ENCODE peak calls at places on chromosomes 5 and 9, in nine cellular contexts. One of them, this sample, is unnamed.
A peak's percentile ranks its signal among the peaks of the same experiment; 100 is the strongest.

GRCh38 chr5:36414869-36415282 is 113.2 kb upstream of the RANBP3L start:
- DNase-seq in activated CD4-positive, alpha-beta T cell treated with anti-CD3 and anti-CD28 coated beads, Interleukin-2, amount 50 U/mL, for 24 hours: no peak
- DNase-seq in iris pigment epithelial cell: peak; percentile 58
- DNase-seq in foreskin fibroblast: no peak
- DNase-seq in caudate nucleus: no peak
- DNase-seq in type B pancreatic cell: no peak
- DNase-seq in AG09309: peak; percentile 35
- DNase-seq in sigmoid colon: no peak
- DNase-seq in activated T-cell treated with anti-CD3 and anti-CD28 coated beads for 24 hours: no peak
- DNase-seq in this sample: no peak

GRCh38 chr5:127878174-127878750 is 175.1 kb downstream of the CCDC192 start:
- DNase-seq in activated CD4-positive, alpha-beta T cell treated with anti-CD3 and anti-CD28 coated beads, Interleukin-2, amount 50 U/mL, for 24 hours: no peak
- DNase-seq in iris pigment epithelial cell: peak; percentile 67
- DNase-seq in foreskin fibroblast: no peak
- DNase-seq in caudate nucleus: no peak
- DNase-seq in type B pancreatic cell: no peak
- DNase-seq in AG09309: no peak
- DNase-seq in sigmoid colon: no peak
- DNase-seq in activated T-cell treated with anti-CD3 and anti-CD28 coated beads for 24 hours: no peak
- DNase-seq in this sample: no peak

GRCh38 chr9:127185931-127186781 is 63.7 kb upstream of the ANGPTL2 start:
- DNase-seq in activated CD4-positive, alpha-beta T cell treated with anti-CD3 and anti-CD28 coated beads, Interleukin-2, amount 50 U/mL, for 24 hours: no peak
- DNase-seq in iris pigment epithelial cell: peak; percentile 75
- DNase-seq in foreskin fibroblast: peak; percentile 94
- DNase-seq in caudate nucleus: peak; percentile 74
- DNase-seq in type B pancreatic cell: no peak
- DNase-seq in AG09309: peak; percentile 98
- DNase-seq in sigmoid colon: peak; percentile 95
- DNase-seq in activated T-cell treated with anti-CD3 and anti-CD28 coated beads for 24 hours: no peak
- DNase-seq in this sample: no peak

GRCh38 chr9:99040254-99040653 is 64.7 kb upstream of the TGFBR1 start:
- DNase-seq in activated CD4-positive, alpha-beta T cell treated with anti-CD3 and anti-CD28 coated beads, Interleukin-2, amount 50 U/mL, for 24 hours: no peak
- DNase-seq in iris pigment epithelial cell: no peak
- DNase-seq in foreskin fibroblast: no peak
- DNase-seq in caudate nucleus: no peak
- DNase-seq in type B pancreatic cell: no peak
- DNase-seq in AG09309: no peak
- DNase-seq in sigmoid colon: no peak
- DNase-seq in activated T-cell treated with anti-CD3 and anti-CD28 coated beads for 24 hours: no peak
- DNase-seq in this sample: no peak

GRCh38 chr9:4375424-4376195 is 75.7 kb upstream of the GLIS3 start:
- DNase-seq in activated CD4-positive, alpha-beta T cell treated with anti-CD3 and anti-CD28 coated beads, Interleukin-2, amount 50 U/mL, for 24 hours: no peak
- DNase-seq in iris pigment epithelial cell: peak; percentile 86
- DNase-seq in foreskin fibroblast: peak; percentile 66
- DNase-seq in caudate nucleus: no peak
- DNase-seq in type B pancreatic cell: no peak
- DNase-seq in AG09309: peak; percentile 87
- DNase-seq in sigmoid colon: no peak
- DNase-seq in activated T-cell treated with anti-CD3 and anti-CD28 coated beads for 24 hours: no peak
- DNase-seq in this sample: no peak

GRCh38 chr5:122874179-122874875 is 28.9 kb downstream of the SNX24 start:
- DNase-seq in activated CD4-positive, alpha-beta T cell treated with anti-CD3 and anti-CD28 coated beads, Interleukin-2, amount 50 U/mL, for 24 hours: no peak
- DNase-seq in iris pigment epithelial cell: peak; percentile 42
- DNase-seq in foreskin fibroblast: peak; percentile 25
- DNase-seq in caudate nucleus: no peak
- DNase-seq in type B pancreatic cell: no peak
- DNase-seq in AG09309: no peak
- DNase-seq in sigmoid colon: no peak
- DNase-seq in activated T-cell treated with anti-CD3 and anti-CD28 coated beads for 24 hours: no peak
- DNase-seq in this sample: no peak

GRCh38 chr9:130885422-130886375 is 10.9 kb downstream of the QRFP start:
- DNase-seq in activated CD4-positive, alpha-beta T cell treated with anti-CD3 and anti-CD28 coated beads, Interleukin-2, amount 50 U/mL, for 24 hours: no peak
- DNase-seq in iris pigment epithelial cell: no peak
- DNase-seq in foreskin fibroblast: no peak
- DNase-seq in caudate nucleus: no peak
- DNase-seq in type B pancreatic cell: no peak
- DNase-seq in AG09309: no peak
- DNase-seq in sigmoid colon: peak; percentile 84
- DNase-seq in activated T-cell treated with anti-CD3 and anti-CD28 coated beads for 24 hours: no peak
- DNase-seq in this sample: no peak

GRCh38 chr5:3351581-3352442 is 243.8 kb upstream of the IRX1 start:
- DNase-seq in activated CD4-positive, alpha-beta T cell treated with anti-CD3 and anti-CD28 coated beads, Interleukin-2, amount 50 U/mL, for 24 hours: no peak
- DNase-seq in iris pigment epithelial cell: no peak
- DNase-seq in foreskin fibroblast: no peak
- DNase-seq in caudate nucleus: no peak
- DNase-seq in type B pancreatic cell: peak; percentile 36
- DNase-seq in AG09309: no peak
- DNase-seq in sigmoid colon: peak; percentile 37
- DNase-seq in activated T-cell treated with anti-CD3 and anti-CD28 coated beads for 24 hours: no peak
- DNase-seq in this sample: peak; percentile 21

GRCh38 chr9:121736147-121736721 is 84.8 kb downstream of the DAB2IP start:
- DNase-seq in activated CD4-positive, alpha-beta T cell treated with anti-CD3 and anti-CD28 coated beads, Interleukin-2, amount 50 U/mL, for 24 hours: no peak
- DNase-seq in iris pigment epithelial cell: peak; percentile 15
- DNase-seq in foreskin fibroblast: no peak
- DNase-seq in caudate nucleus: no peak
- DNase-seq in type B pancreatic cell: no peak
- DNase-seq in AG09309: no peak
- DNase-seq in sigmoid colon: peak; percentile 91
- DNase-seq in activated T-cell treated with anti-CD3 and anti-CD28 coated beads for 24 hours: no peak
- DNase-seq in this sample: peak; percentile 50

GRCh38 chr9:1939926-1940368 is 75.2 kb upstream of the SMARCA2 start:
- DNase-seq in activated CD4-positive, alpha-beta T cell treated with anti-CD3 and anti-CD28 coated beads, Interleukin-2, amount 50 U/mL, for 24 hours: peak; percentile 30
- DNase-seq in iris pigment epithelial cell: peak; percentile 26
- DNase-seq in foreskin fibroblast: no peak
- DNase-seq in caudate nucleus: no peak
- DNase-seq in type B pancreatic cell: no peak
- DNase-seq in AG09309: no peak
- DNase-seq in sigmoid colon: no peak
- DNase-seq in activated T-cell treated with anti-CD3 and anti-CD28 coated beads for 24 hours: peak; percentile 28
- DNase-seq in this sample: no peak

GRCh38 chr9:19156805-19157204 is 29.5 kb upstream of the PLIN2 start:
- DNase-seq in activated CD4-positive, alpha-beta T cell treated with anti-CD3 and anti-CD28 coated beads, Interleukin-2, amount 50 U/mL, for 24 hours: no peak
- DNase-seq in iris pigment epithelial cell: no peak
- DNase-seq in foreskin fibroblast: no peak
- DNase-seq in caudate nucleus: no peak
- DNase-seq in type B pancreatic cell: no peak
- DNase-seq in AG09309: no peak
- DNase-seq in sigmoid colon: peak; percentile 68
- DNase-seq in activated T-cell treated with anti-CD3 and anti-CD28 coated beads for 24 hours: no peak
- DNase-seq in this sample: no peak

GRCh38 chr5:73121109-73121443 is 701 bp downstream of the TMEM171 start:
- DNase-seq in activated CD4-positive, alpha-beta T cell treated with anti-CD3 and anti-CD28 coated beads, Interleukin-2, amount 50 U/mL, for 24 hours: no peak
- DNase-seq in iris pigment epithelial cell: peak; percentile 43
- DNase-seq in foreskin fibroblast: no peak
- DNase-seq in caudate nucleus: no peak
- DNase-seq in type B pancreatic cell: no peak
- DNase-seq in AG09309: no peak
- DNase-seq in sigmoid colon: no peak
- DNase-seq in activated T-cell treated with anti-CD3 and anti-CD28 coated beads for 24 hours: no peak
- DNase-seq in this sample: no peak

GRCh38 chr9:14347408-14348224 is 33.7 kb upstream of the NFIB start:
- DNase-seq in activated CD4-positive, alpha-beta T cell treated with anti-CD3 and anti-CD28 coated beads, Interleukin-2, amount 50 U/mL, for 24 hours: no peak
- DNase-seq in iris pigment epithelial cell: peak; percentile 31
- DNase-seq in foreskin fibroblast: no peak
- DNase-seq in caudate nucleus: peak; percentile 21
- DNase-seq in type B pancreatic cell: no peak
- DNase-seq in AG09309: no peak
- DNase-seq in sigmoid colon: peak; percentile 77
- DNase-seq in activated T-cell treated with anti-CD3 and anti-CD28 coated beads for 24 hours: no peak
- DNase-seq in this sample: peak; percentile 61

GRCh38 chr5:109911731-109912130 is 222.0 kb downstream of the MAN2A1 start:
- DNase-seq in activated CD4-positive, alpha-beta T cell treated with anti-CD3 and anti-CD28 coated beads, Interleukin-2, amount 50 U/mL, for 24 hours: no peak
- DNase-seq in iris pigment epithelial cell: peak; percentile 38
- DNase-seq in foreskin fibroblast: peak; percentile 26
- DNase-seq in caudate nucleus: no peak
- DNase-seq in type B pancreatic cell: no peak
- DNase-seq in AG09309: peak; percentile 74
- DNase-seq in sigmoid colon: no peak
- DNase-seq in activated T-cell treated with anti-CD3 and anti-CD28 coated beads for 24 hours: no peak
- DNase-seq in this sample: no peak

GRCh38 chr5:123659495-123659894 is 147.5 kb downstream of the CSNK1G3 start:
- DNase-seq in activated CD4-positive, alpha-beta T cell treated with anti-CD3 and anti-CD28 coated beads, Interleukin-2, amount 50 U/mL, for 24 hours: no peak
- DNase-seq in iris pigment epithelial cell: peak; percentile 42
- DNase-seq in foreskin fibroblast: no peak
- DNase-seq in caudate nucleus: no peak
- DNase-seq in type B pancreatic cell: no peak
- DNase-seq in AG09309: no peak
- DNase-seq in sigmoid colon: no peak
- DNase-seq in activated T-cell treated with anti-CD3 and anti-CD28 coated beads for 24 hours: no peak
- DNase-seq in this sample: no peak

GRCh38 chr9:70438341-70438924 is 24.0 kb upstream of the KLF9 start:
- DNase-seq in activated CD4-positive, alpha-beta T cell treated with anti-CD3 and anti-CD28 coated beads, Interleukin-2, amount 50 U/mL, for 24 hours: no peak
- DNase-seq in iris pigment epithelial cell: peak; percentile 92
- DNase-seq in foreskin fibroblast: peak; percentile 92
- DNase-seq in caudate nucleus: peak; percentile 11
- DNase-seq in type B pancreatic cell: no peak
- DNase-seq in AG09309: no peak
- DNase-seq in sigmoid colon: peak; percentile 86
- DNase-seq in activated T-cell treated with anti-CD3 and anti-CD28 coated beads for 24 hours: no peak
- DNase-seq in this sample: no peak

GRCh38 chr9:4762889-4763521 is 22.0 kb upstream of the AK3 start:
- DNase-seq in activated CD4-positive, alpha-beta T cell treated with anti-CD3 and anti-CD28 coated beads, Interleukin-2, amount 50 U/mL, for 24 hours: no peak
- DNase-seq in iris pigment epithelial cell: peak; percentile 50
- DNase-seq in foreskin fibroblast: no peak
- DNase-seq in caudate nucleus: no peak
- DNase-seq in type B pancreatic cell: no peak
- DNase-seq in AG09309: no peak
- DNase-seq in sigmoid colon: peak; percentile 67
- DNase-seq in activated T-cell treated with anti-CD3 and anti-CD28 coated beads for 24 hours: no peak
- DNase-seq in this sample: no peak

This sample was measured in mesothelial cell of epicardium.